ENCODE peak calls at places on chromosomes 13 and 19, in six cellular contexts. One of them, this sample, is unnamed.

GRCh38 chr13:95258619-95259194 is 42.5 kb downstream of the ABCC4 start:
- DNase-seq in fibroblast of pulmonary artery: no peak
- DNase-seq in BE2C: no peak
- DNase-seq in Peyer's patch: no peak
- DNase-seq in left ventricle myocardium inferior: no peak
- DNase-seq in aorta: no peak
- DNase-seq in this sample: no peak

GRCh38 chr19:29574518-29574917 is 31.6 kb upstream of the POP4 start:
- DNase-seq in BE2C: no peak
- DNase-seq in fibroblast of pulmonary artery: no peak
- DNase-seq in aorta: no peak
- DNase-seq in left ventricle myocardium inferior: no peak
- DNase-seq in Peyer's patch: no peak
- DNase-seq in this sample: no peak

GRCh38 chr13:73000027-73000674 is 58.7 kb upstream of the KLF5 start:
- DNase-seq in aorta: no peak
- DNase-seq in BE2C: no peak
- DNase-seq in left ventricle myocardium inferior: no peak
- DNase-seq in fibroblast of pulmonary artery: peak
- DNase-seq in Peyer's patch: no peak
- DNase-seq in this sample: peak

GRCh38 chr19:5913739-5914357 is at the start of gene CAPS:
- DNase-seq in BE2C: peak
- DNase-seq in aorta: peak
- DNase-seq in Peyer's patch: no peak
- DNase-seq in fibroblast of pulmonary artery: peak
- DNase-seq in left ventricle myocardium inferior: peak
- DNase-seq in this sample: no peak

GRCh38 chr13:33224686-33225085 is 60.9 kb downstream of the STARD13 start:
- DNase-seq in BE2C: no peak
- DNase-seq in Peyer's patch: no peak
- DNase-seq in fibroblast of pulmonary artery: peak
- DNase-seq in left ventricle myocardium inferior: no peak
- DNase-seq in aorta: no peak
- DNase-seq in this sample: no peak

GRCh38 chr19:23822735-23823134 is 64.0 kb upstream of the ZNF681 start:
- DNase-seq in left ventricle myocardium inferior: no peak
- DNase-seq in fibroblast of pulmonary artery: no peak
- DNase-seq in BE2C: no peak
- DNase-seq in aorta: no peak
- DNase-seq in Peyer's patch: no peak
- DNase-seq in this sample: no peak

GRCh38 chr13:84983321-84983720 is 815.9 kb downstream of the SLITRK6 start:
- DNase-seq in Peyer's patch: no peak
- DNase-seq in BE2C: no peak
- DNase-seq in left ventricle myocardium inferior: no peak
- DNase-seq in fibroblast of pulmonary artery: no peak
- DNase-seq in aorta: no peak
- DNase-seq in this sample: no peak

GRCh38 chr13:39364797-39365468 is 238.1 kb downstream of the LHFPL6 start:
- DNase-seq in fibroblast of pulmonary artery: no peak
- DNase-seq in left ventricle myocardium inferior: no peak
- DNase-seq in BE2C: no peak
- DNase-seq in Peyer's patch: no peak
- DNase-seq in aorta: no peak
- DNase-seq in this sample: no peak

GRCh38 chr19:16066611-16067104 is 9.6 kb upstream of the TPM4 start:
- DNase-seq in Peyer's patch: peak
- DNase-seq in fibroblast of pulmonary artery: peak
- DNase-seq in aorta: peak
- DNase-seq in BE2C: peak
- DNase-seq in left ventricle myocardium inferior: no peak
- DNase-seq in this sample: peak

GRCh38 chr19:18436651-18437478 is 1.1 kb downstream of the ISYNA1 start:
- DNase-seq in fibroblast of pulmonary artery: peak
- DNase-seq in BE2C: peak
- DNase-seq in left ventricle myocardium inferior: peak
- DNase-seq in aorta: peak
- DNase-seq in Peyer's patch: peak
- DNase-seq in this sample: peak

GRCh38 chr19:32859591-32859990 is 10.0 kb downstream of the SLC7A9 start:
- DNase-seq in aorta: no peak
- DNase-seq in Peyer's patch: peak
- DNase-seq in BE2C: no peak
- DNase-seq in fibroblast of pulmonary artery: no peak
- DNase-seq in left ventricle myocardium inferior: no peak
- DNase-seq in this sample: no peak

GRCh38 chr19:54319049-54319448 is 6.1 kb upstream of the LILRA5 start:
- DNase-seq in BE2C: no peak
- DNase-seq in Peyer's patch: no peak
- DNase-seq in left ventricle myocardium inferior: no peak
- DNase-seq in fibroblast of pulmonary artery: no peak
- DNase-seq in aorta: no peak
- DNase-seq in this sample: no peak

GRCh38 chr13:25037057-25037813 is 58.7 kb upstream of the PABPC3 start:
- DNase-seq in BE2C: peak
- DNase-seq in left ventricle myocardium inferior: no peak
- DNase-seq in aorta: no peak
- DNase-seq in Peyer's patch: peak
- DNase-seq in fibroblast of pulmonary artery: peak
- DNase-seq in this sample: peak

GRCh38 chr13:82566864-82567263 is 1315.4 kb downstream of the SLITRK1 start:
- DNase-seq in aorta: no peak
- DNase-seq in Peyer's patch: no peak
- DNase-seq in fibroblast of pulmonary artery: no peak
- DNase-seq in left ventricle myocardium inferior: no peak
- DNase-seq in BE2C: no peak
- DNase-seq in this sample: no peak

GRCh38 chr13:110338441-110339101 is 31.5 kb downstream of the COL4A2 start:
- DNase-seq in fibroblast of pulmonary artery: peak
- DNase-seq in Peyer's patch: no peak
- DNase-seq in left ventricle myocardium inferior: peak
- DNase-seq in aorta: peak
- DNase-seq in BE2C: no peak
- DNase-seq in this sample: no peak

GRCh38 chr19:48397636-48398328 is 4.3 kb downstream of the GRIN2D start:
- DNase-seq in left ventricle myocardium inferior: no peak
- DNase-seq in Peyer's patch: no peak
- DNase-seq in fibroblast of pulmonary artery: no peak
- DNase-seq in BE2C: no peak
- DNase-seq in aorta: no peak
- DNase-seq in this sample: no peak

GRCh38 chr19:48396010-48396870 is 2.8 kb downstream of the GRIN2D start:
- DNase-seq in fibroblast of pulmonary artery: no peak
- DNase-seq in left ventricle myocardium inferior: no peak
- DNase-seq in aorta: no peak
- DNase-seq in BE2C: no peak
- DNase-seq in Peyer's patch: no peak
- DNase-seq in this sample: no peak

GRCh38 chr19:48398329-48399235 is 5.1 kb downstream of the GRIN2D start:
- DNase-seq in aorta: peak
- DNase-seq in Peyer's patch: peak
- DNase-seq in BE2C: peak
- DNase-seq in fibroblast of pulmonary artery: peak
- DNase-seq in left ventricle myocardium inferior: peak
- DNase-seq in this sample: peak

GRCh38 chr19:48396871-48397176 is 3.4 kb downstream of the GRIN2D start:
- DNase-seq in left ventricle myocardium inferior: no peak
- DNase-seq in aorta: no peak
- DNase-seq in fibroblast of pulmonary artery: no peak
- DNase-seq in BE2C: no peak
- DNase-seq in Peyer's patch: no peak
- DNase-seq in this sample: no peak

GRCh38 chr19:48397263-48397635 is 3.8 kb downstream of the GRIN2D start:
- DNase-seq in BE2C: no peak
- DNase-seq in aorta: no peak
- DNase-seq in fibroblast of pulmonary artery: no peak
- DNase-seq in left ventricle myocardium inferior: no peak
- DNase-seq in Peyer's patch: no peak
- DNase-seq in this sample: no peak
- H3K4me3 ChIP-seq in BE2C: no peak
- H3K4me3 ChIP-seq in aorta: no peak
- H3K4me3 ChIP-seq in fibroblast of pulmonary artery: peak
- H3K4me3 ChIP-seq in left ventricle myocardium inferior: peak
- H3K4me3 ChIP-seq in Peyer's patch: no peak
- H3K4me3 ChIP-seq in this sample: no peak

GRCh38 chr19:14514215-14514871 is 3.9 kb downstream of the DNAJB1 start:
- DNase-seq in Peyer's patch: no peak
- DNase-seq in BE2C: no peak
- DNase-seq in aorta: no peak
- DNase-seq in left ventricle myocardium inferior: no peak
- DNase-seq in fibroblast of pulmonary artery: no peak
- DNase-seq in this sample: no peak

GRCh38 chr19:14507704-14508246 is 10.4 kb downstream of the DNAJB1 start:
- DNase-seq in fibroblast of pulmonary artery: peak
- DNase-seq in BE2C: no peak
- DNase-seq in left ventricle myocardium inferior: no peak
- DNase-seq in aorta: no peak
- DNase-seq in Peyer's patch: no peak
- DNase-seq in this sample: no peak

GRCh38 chr19:14512420-14512961 is 5.7 kb downstream of the DNAJB1 start:
- DNase-seq in aorta: no peak
- DNase-seq in fibroblast of pulmonary artery: no peak
- DNase-seq in left ventricle myocardium inferior: no peak
- DNase-seq in Peyer's patch: no peak
- DNase-seq in BE2C: no peak
- DNase-seq in this sample: no peak

GRCh38 chr19:14509382-14509781 is 8.8 kb downstream of the DNAJB1 start:
- DNase-seq in BE2C: no peak
- DNase-seq in fibroblast of pulmonary artery: no peak
- DNase-seq in Peyer's patch: no peak
- DNase-seq in left ventricle myocardium inferior: no peak
- DNase-seq in aorta: no peak
- DNase-seq in this sample: no peak

GRCh38 chr19:14511245-14511625 is 7.0 kb downstream of the DNAJB1 start:
- DNase-seq in BE2C: no peak
- DNase-seq in left ventricle myocardium inferior: no peak
- DNase-seq in fibroblast of pulmonary artery: no peak
- DNase-seq in aorta: no peak
- DNase-seq in Peyer's patch: no peak
- DNase-seq in this sample: no peak
- H3K4me3 ChIP-seq in BE2C: no peak
- H3K4me3 ChIP-seq in left ventricle myocardium inferior: no peak
- H3K4me3 ChIP-seq in fibroblast of pulmonary artery: no peak
- H3K4me3 ChIP-seq in aorta: no peak
- H3K4me3 ChIP-seq in Peyer's patch: no peak
- H3K4me3 ChIP-seq in this sample: no peak

GRCh38 chr13:23572836-23573235 is 2.6 kb downstream of the TNFRSF19 start:
- DNase-seq in fibroblast of pulmonary artery: no peak
- DNase-seq in aorta: no peak
- DNase-seq in BE2C: no peak
- DNase-seq in left ventricle myocardium inferior: no peak
- DNase-seq in Peyer's patch: no peak
- DNase-seq in this sample: peak
- H3K4me3 ChIP-seq in fibroblast of pulmonary artery: no peak
- H3K4me3 ChIP-seq in aorta: no peak
- H3K4me3 ChIP-seq in BE2C: no peak
- H3K4me3 ChIP-seq in left ventricle myocardium inferior: peak
- H3K4me3 ChIP-seq in Peyer's patch: no peak
- H3K4me3 ChIP-seq in this sample: peak

GRCh38 chr13:89751537-89751936 is 1596.0 kb upstream of the MIR17HG start:
- DNase-seq in Peyer's patch: no peak
- DNase-seq in fibroblast of pulmonary artery: no peak
- DNase-seq in BE2C: no peak
- DNase-seq in left ventricle myocardium inferior: no peak
- DNase-seq in aorta: no peak
- DNase-seq in this sample: no peak
- H3K4me3 ChIP-seq in Peyer's patch: no peak
- H3K4me3 ChIP-seq in fibroblast of pulmonary artery: no peak
- H3K4me3 ChIP-seq in BE2C: no peak
- H3K4me3 ChIP-seq in left ventricle myocardium inferior: no peak
- H3K4me3 ChIP-seq in aorta: no peak
- H3K4me3 ChIP-seq in this sample: no peak

GRCh38 chr19:38429055-38429810 is 3.2 kb upstream of the RASGRP4 start:
- DNase-seq in left ventricle myocardium inferior: no peak
- DNase-seq in BE2C: no peak
- DNase-seq in fibroblast of pulmonary artery: no peak
- DNase-seq in Peyer's patch: no peak
- DNase-seq in aorta: no peak
- DNase-seq in this sample: no peak
- H3K4me3 ChIP-seq in left ventricle myocardium inferior: no peak
- H3K4me3 ChIP-seq in BE2C: no peak
- H3K4me3 ChIP-seq in fibroblast of pulmonary artery: no peak
- H3K4me3 ChIP-seq in Peyer's patch: no peak
- H3K4me3 ChIP-seq in aorta: no peak
- H3K4me3 ChIP-seq in this sample: no peak

GRCh38 chr19:3698386-3698950 is 1.8 kb downstream of the PIP5K1C start:
- DNase-seq in BE2C: no peak
- DNase-seq in left ventricle myocardium inferior: no peak
- DNase-seq in aorta: peak
- DNase-seq in Peyer's patch: no peak
- DNase-seq in fibroblast of pulmonary artery: peak
- DNase-seq in this sample: peak
- H3K4me3 ChIP-seq in BE2C: no peak
- H3K4me3 ChIP-seq in left ventricle myocardium inferior: peak
- H3K4me3 ChIP-seq in aorta: peak
- H3K4me3 ChIP-seq in Peyer's patch: no peak
- H3K4me3 ChIP-seq in fibroblast of pulmonary artery: peak
- H3K4me3 ChIP-seq in this sample: peak

GRCh38 chr19:49932731-49933131 is 3.4 kb upstream of the NUP62 start:
- DNase-seq in fibroblast of pulmonary artery: no peak
- DNase-seq in left ventricle myocardium inferior: no peak
- DNase-seq in BE2C: no peak
- DNase-seq in Peyer's patch: peak
- DNase-seq in aorta: peak
- DNase-seq in this sample: no peak

GRCh38 chr19:49936549-49936948 is 7.2 kb upstream of the NUP62 start:
- DNase-seq in Peyer's patch: no peak
- DNase-seq in fibroblast of pulmonary artery: no peak
- DNase-seq in left ventricle myocardium inferior: no peak
- DNase-seq in aorta: peak
- DNase-seq in BE2C: no peak
- DNase-seq in this sample: no peak

GRCh38 chr19:49931293-49932040 is 2.2 kb upstream of the NUP62 start:
- DNase-seq in fibroblast of pulmonary artery: no peak
- DNase-seq in aorta: peak
- DNase-seq in left ventricle myocardium inferior: no peak
- DNase-seq in Peyer's patch: no peak
- DNase-seq in BE2C: no peak
- DNase-seq in this sample: no peak

GRCh38 chr19:49932041-49932451 is 2.7 kb upstream of the NUP62 start:
- DNase-seq in aorta: no peak
- DNase-seq in fibroblast of pulmonary artery: no peak
- DNase-seq in Peyer's patch: no peak
- DNase-seq in BE2C: no peak
- DNase-seq in left ventricle myocardium inferior: no peak
- DNase-seq in this sample: no peak

DNA sequence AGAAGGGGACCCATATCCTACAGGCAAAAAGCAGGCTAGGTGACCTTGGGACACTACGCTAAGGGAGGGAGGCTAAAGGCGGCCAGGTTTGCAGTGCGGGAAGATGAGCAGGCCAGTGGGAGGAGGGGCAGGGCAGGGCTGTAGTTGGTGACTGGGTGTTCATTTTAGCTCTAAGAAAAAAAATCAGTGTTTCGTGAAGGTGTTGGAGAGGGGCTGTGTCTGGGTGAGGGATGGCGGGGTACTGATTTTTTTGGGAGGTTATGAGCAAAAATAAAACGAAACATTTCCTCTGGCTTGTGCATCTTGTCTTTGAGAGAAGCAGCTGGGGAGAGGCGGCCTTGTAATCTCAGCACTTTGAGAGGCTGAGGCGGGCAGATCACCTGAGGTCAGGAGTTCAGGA is 4.3 kb upstream of the NUP62 start:
- DNase-seq in fibroblast of pulmonary artery: no peak
- DNase-seq in left ventricle myocardium inferior: no peak
- DNase-seq in BE2C: no peak
- DNase-seq in aorta: peak
- DNase-seq in Peyer's patch: no peak
- DNase-seq in this sample: no peak
- H3K4me3 ChIP-seq in fibroblast of pulmonary artery: no peak
- H3K4me3 ChIP-seq in left ventricle myocardium inferior: no peak
- H3K4me3 ChIP-seq in BE2C: no peak
- H3K4me3 ChIP-seq in aorta: no peak
- H3K4me3 ChIP-seq in Peyer's patch: no peak
- H3K4me3 ChIP-seq in this sample: no peak

This sample was measured in GM12865.